ENCODE peak calls at places on chromosome 5, in ten cellular contexts. E, V, K, B, Q, C, P, X, Y and O are unnamed samples.

GRCh38 chr5:611731-612486 is at the start of gene CEP72:
- DNase-seq in B (peak; percentile 91), Q (peak; percentile 84), C (peak; percentile 98), V (peak; percentile 20), E (peak; percentile 80), X (peak; percentile 93), Y (peak; percentile 76), P (peak; percentile 81), K (peak; percentile 86), O (peak; percentile 67)

GRCh38 chr5:72172832-72173231 is 65.6 kb downstream of the MAP1B start:
- DNase-seq in V (no peak), E (no peak), K (no peak), B (no peak), Q (no peak), Y (no peak), P (no peak), X (no peak), C (no peak), O (no peak)

GRCh38 chr5:52922384-52922783 is 66.8 kb upstream of the ITGA2 start:
- DNase-seq in X (no peak), C (no peak), V (peak; percentile 70), Q (no peak), P (peak; percentile 91), E (peak; percentile 38), K (no peak), Y (peak; percentile 67), B (peak; percentile 81), O (no peak)

GRCh38 chr5:54743997-54744788 is 226.6 kb downstream of the SNX18 start:
- DNase-seq in K (peak; percentile 33), Y (peak; percentile 99), V (peak; percentile 48), C (peak; percentile 80), B (peak; percentile 32), X (peak; percentile 71), Q (peak; percentile 75), P (peak; percentile 99), E (peak; percentile 3), O (peak; percentile 96)

GRCh38 chr5:107501965-107502691 is 168.6 kb downstream of the EFNA5 start:
- DNase-seq in K (no peak), P (peak; percentile 48), V (no peak), X (no peak), E (no peak), C (no peak), B (no peak), Y (peak; percentile 68), Q (no peak), O (no peak)

GRCh38 chr5:124738751-124739559 is 7.5 kb downstream of the ZNF608 start:
- DNase-seq in K (no peak), C (no peak), P (no peak), E (no peak), Y (no peak), B (no peak), V (no peak), Q (no peak), X (no peak), O (no peak)

GRCh38 chr5:178371362-178372090 is 138.9 kb upstream of the PHYKPL start:
- DNase-seq in Q (no peak), C (no peak), V (no peak), K (no peak), Y (no peak), B (no peak), X (no peak), E (no peak), P (no peak), O (no peak)

GRCh38 chr5:7638456-7638855 is 212.5 kb downstream of the CFAP90 start:
- DNase-seq in V (no peak), K (no peak), X (no peak), E (no peak), B (no peak), Q (no peak), Y (no peak), C (no peak), P (no peak), O (no peak)

GRCh38 chr5:160357861-160358411 is 12.5 kb downstream of the C1QTNF2 start:
- DNase-seq in K (no peak), Y (no peak), V (no peak), Q (no peak), X (no peak), C (no peak), E (no peak), P (no peak), B (no peak), O (no peak)

GRCh38 chr5:135356522-135357318 is 42.3 kb downstream of the MACROH2A1 start:
- DNase-seq in X (no peak), B (no peak), Q (no peak), Y (peak; percentile 67), E (no peak), P (peak; percentile 59), V (no peak), C (no peak), K (no peak), O (no peak)

GRCh38 chr5:17289681-17290619 is 72.5 kb downstream of the BASP1 start:
- DNase-seq in X (no peak), V (no peak), Q (no peak), B (no peak), C (no peak), E (no peak), P (no peak), K (no peak), Y (peak; percentile 75), O (no peak)

GRCh38 chr5:43066231-43066798 is 26.2 kb upstream of the ANXA2R start:
- DNase-seq in E (peak; percentile 47), P (peak; percentile 75), X (no peak), B (peak; percentile 61), K (peak; percentile 79), C (peak; percentile 89), Y (peak; percentile 69), V (peak; percentile 64), Q (peak; percentile 83), O (no peak)

GRCh38 chr5:150656191-150657132 is 4.6 kb upstream of the MYOZ3 start:
- DNase-seq in X (peak; percentile 85), E (peak; percentile 43), Y (no peak), B (peak; percentile 88), K (peak; percentile 78), P (peak; percentile 38), V (no peak), Q (peak; percentile 80), C (peak; percentile 91), O (no peak)

GRCh38 chr5:62258654-62259053 is 47.4 kb upstream of the KIF2A start:
- DNase-seq in Y (no peak), B (no peak), P (no peak), K (no peak), V (no peak), E (no peak), Q (no peak), C (no peak), X (no peak), O (no peak)

GRCh38 chr5:80713640-80714039 is 58.9 kb upstream of the DHFR start:
- DNase-seq in Q (no peak), V (no peak), P (no peak), E (no peak), C (no peak), Y (no peak), X (no peak), B (no peak), K (no peak), O (no peak)

GRCh38 chr5:100643473-100643872 is 108.3 kb downstream of the FAM174A start:
- DNase-seq in P (peak; percentile 47), K (no peak), C (no peak), V (no peak), B (no peak), E (no peak), Q (no peak), X (no peak), Y (no peak), O (no peak)

GRCh38 chr5:137778772-137779564 is 24.8 kb upstream of the HNRNPA0 start:
- DNase-seq in Y (peak; percentile 39), V (peak; percentile 3), Q (peak; percentile 5), X (no peak), P (peak; percentile 38), B (peak; percentile 37), E (no peak), C (no peak), K (peak; percentile 19), O (peak; percentile 2)

GRCh38 chr5:90351101-90351500 is 58.5 kb downstream of the CETN3 start:
- DNase-seq in X (no peak), Q (no peak), P (no peak), K (no peak), B (no peak), Y (no peak), V (no peak), E (no peak), C (no peak), O (no peak)

GRCh38 chr5:112318346-112318745 is 100.7 kb downstream of the EPB41L4A start:
- DNase-seq in C (no peak), B (no peak), X (no peak), K (no peak), Y (no peak), E (no peak), P (no peak), V (no peak), Q (no peak), O (no peak)

GRCh38 chr5:95864456-95864855 is 41.9 kb upstream of the GLRX start:
- DNase-seq in X (no peak), K (no peak), Y (no peak), V (no peak), E (no peak), Q (no peak), C (no peak), B (no peak), P (no peak), O (no peak)

GRCh38 chr5:172002310-172002709 is 4.1 kb downstream of the FBXW11 start:
- DNase-seq in B (peak; percentile 34), C (no peak), Q (no peak), K (no peak), X (no peak), Y (no peak), P (peak; percentile 24), V (no peak), E (no peak), O (no peak)

GRCh38 chr5:65858316-65858715 is 68.1 kb upstream of the ERBIN start:
- DNase-seq in E (no peak), X (no peak), Q (no peak), B (no peak), V (no peak), Y (peak; percentile 54), C (no peak), K (no peak), P (peak; percentile 50), O (no peak)

GRCh38 chr5:109612278-109612905 is 77.3 kb upstream of the MAN2A1 start:
- DNase-seq in V (no peak), X (no peak), B (no peak), P (no peak), Q (no peak), E (no peak), K (no peak), Y (no peak), C (no peak), O (no peak)

GRCh38 chr5:15927710-15928380 is 251.7 kb downstream of the MARCHF11 start:
- DNase-seq in V (no peak), X (no peak), Y (no peak), P (no peak), B (no peak), Q (no peak), C (no peak), E (peak; percentile 0), K (no peak), O (no peak)

GRCh38 chr5:168712280-168712924 is 133.2 kb upstream of the PANK3 start:
- DNase-seq in C (no peak), V (peak; percentile 71), B (peak; percentile 37), X (no peak), E (no peak), Q (no peak), P (peak; percentile 88), K (no peak), Y (peak; percentile 97), O (peak; percentile 91)

GRCh38 chr5:66138572-66139116 is 5.5 kb upstream of the SREK1 start:
- DNase-seq in C (no peak), P (no peak), X (no peak), E (no peak), V (no peak), B (no peak), K (no peak), Y (no peak), Q (no peak), O (no peak)